ENCODE peak calls at places on chromosomes 1 and 21, in six cellular contexts. S is NCI-H1105 treated with DMSO at 0.1 percent for 48 hours; K is H54; D is Panc1; Y is activated CD8-positive, alpha-beta memory T cell treated with anti-CD3 and anti-CD28 coated beads for 24 hours; N is HS-27A. Z is an unnamed sample.

GRCh38 chr1:43541721-43542401 is 11.2 kb downstream of the PTPRF start:
- DNase-seq in N (no peak), S (no peak), Y (no peak), K (no peak), D (no peak), Z (no peak)

GRCh38 chr21:39660596-39660995 is 47.9 kb downstream of the B3GALT5 start:
- DNase-seq in N (peak; percentile 34), K (peak; percentile 90), Y (no peak), S (no peak), D (no peak), Z (peak; percentile 62)

GRCh38 chr1:33334081-33334552 is 13.2 kb upstream of the A3GALT2 start:
- DNase-seq in N (no peak), Y (no peak), D (no peak), K (no peak), S (no peak), Z (no peak)

GRCh38 chr21:43031121-43031624 is 44.5 kb downstream of the CBS start:
- DNase-seq in S (no peak), N (no peak), Y (no peak), K (no peak), D (no peak), Z (no peak)

GRCh38 chr1:61079276-61079897 is 3.0 kb upstream of the NFIA start:
- DNase-seq in Y (no peak), S (peak; percentile 91), D (no peak), K (no peak), N (no peak), Z (no peak)

GRCh38 chr1:230104395-230105244 is 37.6 kb downstream of the GALNT2 start:
- DNase-seq in Y (peak; percentile 89), N (peak; percentile 99), D (peak; percentile 98), S (peak; percentile 52), K (peak; percentile 87), Z (peak; percentile 96)

GRCh38 chr1:222182641-222183040 is 365.3 kb downstream of the HHIPL2 start:
- DNase-seq in K (no peak), D (no peak), N (no peak), S (no peak), Y (no peak), Z (no peak)

GRCh38 chr1:24142546-24143431 is at the start of gene IL22RA1:
- DNase-seq in N (no peak), D (no peak), S (peak; percentile 21), K (peak; percentile 33), Y (no peak), Z (no peak)

GRCh38 chr1:216500273-216500967 is 77.2 kb upstream of the USH2A start:
- DNase-seq in N (no peak), D (no peak), Y (no peak), S (no peak), K (no peak), Z (no peak)

GRCh38 chr1:155961937-155962336 is 16.4 kb downstream of the ARHGEF2 start:
- DNase-seq in S (no peak), N (no peak), Y (no peak), K (peak; percentile 94), D (peak; percentile 94), Z (peak; percentile 85)

GRCh38 chr1:232875536-232875935 is 70.3 kb downstream of the MAP10 start:
- DNase-seq in K (no peak), Y (no peak), S (no peak), D (no peak), N (no peak), Z (no peak)

GRCh38 chr1:44553771-44554170 is 120.5 kb downstream of the TMEM53 start:
- DNase-seq in N (peak; percentile 75), Y (no peak), D (no peak), K (peak; percentile 98), S (no peak), Z (peak; percentile 12)

GRCh38 chr1:9239622-9240401 is 5.2 kb downstream of the H6PD start:
- DNase-seq in D (no peak), N (no peak), S (no peak), Y (peak; percentile 76), K (peak; percentile 61), Z (peak; percentile 40)

GRCh38 chr1:236862615-236863211 is 67.6 kb downstream of the MTR start:
- DNase-seq in D (no peak), N (no peak), Y (no peak), S (no peak), K (no peak), Z (no peak)

GRCh38 chr1:29547300-29547699 is 311.0 kb downstream of the PTPRU start:
- DNase-seq in Y (no peak), N (no peak), K (no peak), D (no peak), S (no peak), Z (no peak)

GRCh38 chr21:33985117-33986050 is 69.8 kb upstream of the ATP5PO start:
- DNase-seq in D (no peak), S (no peak), K (no peak), N (no peak), Y (no peak), Z (no peak)

GRCh38 chr1:225944951-225945350 is 3.9 kb upstream of the LEFTY2 start:
- DNase-seq in S (no peak), Y (no peak), K (no peak), N (no peak), D (no peak), Z (no peak)

GRCh38 chr21:14766241-14766640 is 220.1 kb upstream of the SAMSN1 start:
- DNase-seq in N (no peak), Y (no peak), K (peak; percentile 10), S (no peak), D (no peak), Z (no peak)

GRCh38 chr21:27771938-27772505 is 805.1 kb upstream of the ADAMTS5 start:
- DNase-seq in S (no peak), N (no peak), Y (no peak), K (no peak), D (no peak), Z (no peak)

GRCh38 chr1:114771992-114772391 is 8.5 kb downstream of the SIKE1 start:
- DNase-seq in S (no peak), Y (no peak), K (no peak), D (no peak), N (no peak), Z (no peak)

GRCh38 chr21:31416465-31416864 is 72.4 kb upstream of the TIAM1 start:
- DNase-seq in D (no peak), N (no peak), Y (no peak), S (no peak), K (no peak), Z (no peak)

GRCh38 chr21:42073140-42074099 is 2.3 kb downstream of the UMODL1 start:
- DNase-seq in Y (no peak), S (no peak), N (no peak), K (no peak), D (no peak), Z (no peak)

GRCh38 chr1:201945157-201945556 is 1.2 kb downstream of the LMOD1 start:
- DNase-seq in D (no peak), K (no peak), S (no peak), Y (no peak), N (no peak), Z (no peak)

GRCh38 chr21:28590722-28591121 is 402.0 kb downstream of the LTN1 start:
- DNase-seq in S (no peak), K (no peak), D (no peak), N (no peak), Y (no peak), Z (no peak)

GRCh38 chr1:26472330-26472900 is at the start of gene HMGN2:
- DNase-seq in D (peak; percentile 43), K (peak; percentile 54), Y (peak; percentile 93), S (peak; percentile 96), N (peak; percentile 80), Z (peak; percentile 76)

GRCh38 chr1:175434268-175434860 is 241.8 kb upstream of the KIAA0040 start:
- DNase-seq in N (no peak), Y (no peak), K (no peak), S (no peak), D (no peak), Z (no peak)

GRCh38 chr1:235993652-235994051 is 71.2 kb downstream of the NID1 start:
- DNase-seq in D (no peak), N (no peak), Y (no peak), K (no peak), S (no peak), Z (no peak)

GRCh38 chr1:95197616-95198252 is 36.3 kb upstream of the RWDD3 start:
- DNase-seq in D (no peak), S (peak; percentile 25), Y (no peak), N (peak; percentile 22), K (peak; percentile 19), Z (no peak)

GRCh38 chr21:17866590-17866989 is 47.4 kb upstream of the C21orf91 start:
- DNase-seq in D (no peak), S (no peak), Y (no peak), K (no peak), N (no peak), Z (no peak)

GRCh38 chr1:246295968-246296367 is 211.1 kb downstream of the SMYD3 start:
- DNase-seq in K (no peak), S (no peak), D (no peak), N (no peak), Y (no peak), Z (no peak)

GRCh38 chr1:86455078-86455477 is 13.6 kb upstream of the CLCA1 start:
- DNase-seq in N (no peak), D (no peak), S (no peak), K (no peak), Y (no peak), Z (no peak)

GRCh38 chr1:53992085-53992874 is 25.7 kb downstream of the LDLRAD1 start:
- DNase-seq in N (no peak), D (no peak), S (no peak), Y (no peak), K (no peak), Z (no peak)

GRCh38 chr1:29624747-29625420 is 388.6 kb downstream of the PTPRU start:
- DNase-seq in Y (peak; percentile 19), N (no peak), K (no peak), S (no peak), D (no peak), Z (no peak)

GRCh38 chr1:38444770-38445442 is 398.3 kb upstream of the POU3F1 start:
- DNase-seq in D (no peak), Y (no peak), S (no peak), K (no peak), N (no peak), Z (no peak)

GRCh38 chr1:182149411-182149965 is 88.0 kb upstream of the ZNF648 start:
- DNase-seq in K (no peak), D (no peak), S (no peak), Y (no peak), N (no peak), Z (no peak)

GRCh38 chr1:7121622-7121988 is 336.4 kb downstream of the CAMTA1 start:
- DNase-seq in S (peak; percentile 50), Y (no peak), N (no peak), K (no peak), D (no peak), Z (no peak)

GRCh38 chr1:112614460-112615065 is 4.4 kb downstream of the ST7L start:
- DNase-seq in Y (no peak), K (no peak), S (peak; percentile 28), D (no peak), N (no peak), Z (no peak)

GRCh38 chr1:183515002-183515689 is 42.8 kb downstream of the SMG7 start:
- DNase-seq in S (no peak), K (peak; percentile 6), Y (no peak), N (peak; percentile 20), D (peak; percentile 71), Z (peak; percentile 41)

GRCh38 chr21:37855568-37856391 is 60.5 kb downstream of the KCNJ6 start:
- DNase-seq in S (no peak), N (peak; percentile 56), D (no peak), K (no peak), Y (no peak), Z (peak; percentile 44)

Z was measured in amniotic stem cell.